ENCODE peak calls at places on chromosomes 2 and 18, in nine cellular contexts. N, D, C, R, J, P, W, L and V are unnamed samples.

GRCh38 chr2:197113221-197113831 is 186.8 kb upstream of the PGAP1 start:
- DNase-seq in N (no peak), D (peak; percentile 34), C (peak; percentile 54), R (peak; percentile 61), J (no peak), P (no peak), W (no peak), L (no peak), V (no peak)

GRCh38 chr18:22033085-22033484 is 136.3 kb upstream of the GATA6 start:
- DNase-seq in N (no peak), D (no peak), C (no peak), R (no peak), J (no peak), P (no peak), W (no peak), L (no peak), V (no peak)

GRCh38 chr2:56132138-56132537 is 51.7 kb upstream of the CCDC85A start:
- DNase-seq in N (no peak), D (peak; percentile 34), C (peak; percentile 72), R (peak; percentile 67), J (no peak), P (no peak), W (no peak), L (no peak), V (no peak)

GRCh38 chr18:48319796-48320638 is 89.2 kb downstream of the ZBTB7C start:
- DNase-seq in N (no peak), D (peak; percentile 67), C (peak; percentile 56), R (peak; percentile 46), J (no peak), P (no peak), W (no peak), L (no peak), V (no peak)

GRCh38 chr2:43225788-43226557 is 433 bp downstream of the ZFP36L2 start:
- DNase-seq in N (peak; percentile 70), D (peak; percentile 70), C (no peak), R (peak; percentile 83), J (peak; percentile 86), P (peak; percentile 67), W (peak; percentile 79), L (peak; percentile 83), V (peak; percentile 50)

GRCh38 chr2:79585701-79586428 is 73.0 kb downstream of the CTNNA2 start:
- DNase-seq in N (peak; percentile 25), D (peak; percentile 92), C (no peak), R (no peak), J (no peak), P (no peak), W (no peak), L (no peak), V (no peak)

GRCh38 chr18:21703241-21703820 is 1.2 kb downstream of the ABHD3 start:
- DNase-seq in N (no peak), D (peak; percentile 1), C (no peak), R (peak; percentile 54), J (no peak), P (no peak), W (no peak), L (no peak), V (no peak)

GRCh38 chr18:26190506-26190905 is 35.7 kb upstream of the TAF4B start:
- DNase-seq in N (no peak), D (no peak), C (no peak), R (no peak), J (no peak), P (no peak), W (no peak), L (no peak), V (no peak)

GRCh38 chr2:173962583-173963110 is 2.5 kb downstream of the SP3 start:
- DNase-seq in N (no peak), D (no peak), C (no peak), R (no peak), J (no peak), P (no peak), W (no peak), L (no peak), V (no peak)

GRCh38 chr2:204545861-204546773 is 842 bp downstream of the PARD3B start:
- DNase-seq in N (peak; percentile 32), D (no peak), C (no peak), R (no peak), J (peak; percentile 71), P (peak; percentile 8), W (peak; percentile 36), L (peak; percentile 7), V (peak; percentile 47)

GRCh38 chr2:38549066-38549465 is 53.7 kb downstream of the HNRNPLL start:
- DNase-seq in N (no peak), D (no peak), C (no peak), R (no peak), J (no peak), P (no peak), W (no peak), L (no peak), V (no peak)

GRCh38 chr2:85986121-85986520 is 97.3 kb upstream of the ST3GAL5 start:
- DNase-seq in N (no peak), D (no peak), C (no peak), R (no peak), J (no peak), P (no peak), W (no peak), L (no peak), V (no peak)

GRCh38 chr2:138601438-138602165 is 100.0 kb downstream of the SPOPL start:
- DNase-seq in N (no peak), D (peak; percentile 21), C (no peak), R (no peak), J (no peak), P (no peak), W (no peak), L (no peak), V (no peak)

GRCh38 chr2:49146412-49146811 is 7.9 kb downstream of the FSHR start:
- DNase-seq in N (no peak), D (no peak), C (no peak), R (no peak), J (no peak), P (no peak), W (no peak), L (no peak), V (no peak)

GRCh38 chr2:29628078-29628765 is 293.2 kb downstream of the ALK start:
- DNase-seq in N (no peak), D (peak; percentile 44), C (peak; percentile 19), R (peak; percentile 5), J (no peak), P (no peak), W (no peak), L (no peak), V (no peak)

DNA sequence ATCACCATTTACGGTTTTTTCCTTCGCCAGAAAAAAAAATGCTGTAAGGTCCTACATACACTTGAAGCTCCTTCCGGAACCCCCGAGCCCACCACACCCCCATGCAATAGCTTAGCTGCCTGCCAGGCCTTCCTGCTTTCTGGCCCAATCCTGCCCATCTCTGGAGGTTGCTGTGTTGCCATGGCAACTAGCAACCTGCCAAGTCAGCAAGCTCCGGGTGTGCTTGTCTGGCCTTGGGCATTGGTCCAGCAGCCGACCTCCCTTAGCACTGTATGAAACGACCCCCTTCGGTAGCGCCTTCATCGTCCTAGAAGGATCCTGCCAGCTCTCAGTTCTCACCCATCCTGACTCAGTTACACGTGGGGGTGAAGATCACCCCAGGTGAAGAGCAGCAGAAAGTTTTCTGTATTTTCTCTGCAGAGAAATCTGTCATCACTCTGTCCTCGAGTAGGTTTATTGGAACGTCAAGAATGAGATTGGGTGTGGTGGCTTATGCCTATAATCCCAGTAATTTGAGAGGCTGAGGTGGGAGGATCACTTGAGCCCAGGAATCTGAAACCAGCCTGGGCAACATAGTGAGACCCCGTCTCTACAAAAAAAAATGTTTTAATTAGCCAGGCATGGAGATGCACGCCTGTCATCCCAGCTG is 47.4 kb upstream of the MTCL1 start:
- DNase-seq in N (peak; percentile 13), D (peak; percentile 43), C (peak; percentile 50), R (peak; percentile 67), J (no peak), P (no peak), W (no peak), L (no peak), V (no peak)
- TF ChIP-seq CTCF in N (no peak), D (no peak), C (no peak), R (no peak), J (no peak), P (no peak), W (no peak), L (no peak), V (no peak)

DNA sequence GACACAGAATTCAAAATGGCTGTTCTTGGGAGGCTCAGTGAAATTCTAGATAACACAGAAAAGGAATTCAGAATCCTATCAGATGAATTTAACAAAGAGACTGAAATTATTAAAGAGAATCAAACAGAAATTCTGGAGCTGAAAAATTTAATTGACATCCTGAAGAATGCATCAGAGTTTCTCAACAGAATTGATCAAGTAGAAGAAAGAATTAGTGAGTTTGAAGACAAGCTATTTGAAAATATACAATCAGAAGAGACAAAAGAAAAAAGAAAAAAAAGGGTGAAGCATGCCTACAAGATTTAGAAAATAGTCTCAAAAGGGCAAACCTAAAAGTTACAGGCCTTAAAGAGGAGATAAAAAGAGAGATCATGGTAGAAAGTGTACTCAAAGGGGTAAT is 12.0 kb upstream of the RANBP2 start:
- DNase-seq in N (no peak), D (no peak), C (no peak), R (no peak), J (no peak), P (no peak), W (no peak), L (no peak), V (no peak)
- TF ChIP-seq CTCF in N (no peak), D (no peak), C (no peak), R (no peak), J (no peak), P (no peak), W (no peak), L (no peak), V (no peak)

DNA sequence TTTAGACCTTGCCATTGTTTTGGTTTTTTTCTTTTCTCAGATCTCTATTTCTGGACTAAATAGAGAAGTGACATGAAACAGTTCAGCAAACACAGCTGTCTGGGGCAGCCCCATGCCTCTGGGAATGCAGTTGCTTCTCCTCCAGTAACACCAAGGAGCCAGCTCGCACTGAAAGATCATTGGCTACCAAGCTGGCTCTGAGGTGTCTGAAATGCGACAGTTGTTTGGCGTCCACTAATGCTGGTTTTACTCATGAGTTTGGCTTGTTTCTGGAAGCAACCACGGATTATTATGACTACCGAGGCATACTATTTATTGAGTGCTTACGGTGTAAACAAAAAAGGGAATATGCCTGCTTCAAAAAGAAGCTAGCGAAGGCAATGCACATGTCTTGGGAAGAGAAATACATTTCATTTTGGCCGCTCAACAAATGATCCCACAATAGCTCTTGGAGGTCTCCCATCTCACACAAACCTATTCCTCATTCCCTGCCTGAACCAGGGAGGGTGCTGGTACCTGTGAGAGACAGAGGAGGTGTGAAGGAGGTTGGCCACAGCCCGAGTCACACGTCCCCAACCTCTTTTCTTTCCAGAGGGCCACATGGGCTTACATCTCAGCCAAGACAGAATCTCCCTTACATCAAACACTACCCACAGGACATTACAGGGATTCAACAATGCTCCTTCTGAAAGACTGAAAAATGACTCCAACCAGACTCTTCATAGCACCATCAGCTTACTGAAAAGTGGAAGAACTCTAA is 37.5 kb upstream of the NEB start:
- DNase-seq in N (no peak), D (peak; percentile 67), C (peak; percentile 26), R (peak; percentile 43), J (no peak), P (no peak), W (peak; percentile 30), L (peak; percentile 28), V (no peak)
- TF ChIP-seq CTCF in N (no peak), D (no peak), C (no peak), R (no peak), J (no peak), P (no peak), W (no peak), L (no peak), V (no peak)

DNA sequence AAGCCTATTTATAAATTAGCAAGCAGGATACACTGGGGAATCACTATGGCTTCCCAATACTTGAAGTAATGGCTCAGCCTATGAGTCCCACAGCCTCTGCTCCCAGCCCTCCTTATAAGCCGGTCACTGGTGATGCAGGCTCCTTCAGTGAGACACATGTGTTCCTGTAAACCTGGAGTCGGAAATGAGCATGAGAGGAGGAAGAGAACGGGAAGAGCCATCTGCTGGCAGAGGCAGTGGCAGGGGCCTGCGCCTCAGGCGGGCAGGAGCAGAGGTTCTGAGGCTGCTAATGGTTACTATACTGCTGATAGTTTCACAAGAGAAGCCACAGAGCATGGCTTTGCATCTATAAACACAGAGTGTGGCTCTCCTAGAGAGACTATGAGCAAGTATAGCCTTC is 63.5 kb downstream of the FBXO15 start:
- DNase-seq in N (no peak), D (no peak), C (no peak), R (no peak), J (no peak), P (no peak), W (no peak), L (no peak), V (no peak)
- TF ChIP-seq CTCF in N (no peak), D (no peak), C (no peak), R (no peak), J (no peak), P (no peak), W (no peak), L (no peak), V (no peak)